ENCODE peak calls at places on chromosomes 4 and X, in six cellular contexts. V is SK-N-SH, B is GM12878, N is HepG2, R is K562, A is H1. I is an unnamed sample.

GRCh38 chrX:1466971-1467561 is 14.4 kb upstream of the ASMTL start:
- DNase-seq in N (no peak), V (no peak), B (no peak), R (no peak), A (peak; percentile 41), I (peak; percentile 51)

GRCh38 chrX:52870041-52870440 is 2.2 kb upstream of the XAGE3 start:
- DNase-seq in A (no peak), N (no peak), B (no peak), R (no peak), V (no peak), I (no peak)

GRCh38 chr4:1683371-1683902 is 676 bp downstream of the FAM53A start:
- DNase-seq in B (no peak), V (no peak), A (no peak), N (no peak), R (no peak), I (no peak)

GRCh38 chr4:10123227-10124101 is 6.9 kb upstream of the WDR1 start:
- DNase-seq in B (no peak), V (peak; percentile 34), R (no peak), A (peak; percentile 56), N (peak; percentile 86), I (no peak)

GRCh38 chr4:85039526-85039925 is 73.0 kb upstream of the WDFY3 start:
- DNase-seq in V (no peak), A (no peak), R (no peak), N (no peak), B (no peak), I (no peak)

GRCh38 chrX:43664258-43664657 is 8.2 kb downstream of the MAOA start:
- DNase-seq in A (no peak), V (no peak), N (no peak), B (no peak), R (no peak), I (no peak)

GRCh38 chr4:10089346-10089745 is 27.3 kb downstream of the WDR1 start:
- DNase-seq in A (no peak), V (no peak), N (peak; percentile 7), R (no peak), B (no peak), I (no peak)

GRCh38 chr4:5758741-5759140 is 47.7 kb downstream of the EVC start:
- DNase-seq in R (no peak), A (no peak), V (no peak), B (peak; percentile 37), N (no peak), I (no peak)

DNA sequence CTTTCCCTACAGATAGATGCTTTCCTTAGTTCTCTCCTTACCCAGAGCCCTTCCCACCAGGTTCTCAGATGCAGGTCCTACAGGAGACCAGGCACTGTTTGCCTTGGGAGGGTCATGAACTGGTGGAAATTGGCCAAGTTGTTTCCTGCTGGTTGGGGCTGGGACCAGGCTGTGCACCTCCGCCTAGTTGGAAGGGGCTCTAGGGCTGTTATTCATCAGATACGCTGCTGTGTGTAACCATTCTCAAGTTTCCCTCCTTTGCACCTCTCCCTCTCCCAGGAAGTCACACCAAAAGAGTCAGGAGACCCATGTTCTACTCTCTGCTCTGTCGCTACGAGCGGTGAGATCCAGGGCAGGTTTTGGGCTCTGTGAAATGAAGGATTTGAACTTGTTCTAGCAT is 11.9 kb upstream of the VSIG1 start:
- DNase-seq in A (no peak), N (no peak), R (no peak), B (no peak), V (no peak), I (no peak)
- H3K27ac ChIP-seq in A (no peak overlapping the region), N (no peak overlapping the region), R (no peak overlapping the region), B (no peak overlapping the region), V (no peak overlapping the region), I (no peak overlapping the region)

DNA sequence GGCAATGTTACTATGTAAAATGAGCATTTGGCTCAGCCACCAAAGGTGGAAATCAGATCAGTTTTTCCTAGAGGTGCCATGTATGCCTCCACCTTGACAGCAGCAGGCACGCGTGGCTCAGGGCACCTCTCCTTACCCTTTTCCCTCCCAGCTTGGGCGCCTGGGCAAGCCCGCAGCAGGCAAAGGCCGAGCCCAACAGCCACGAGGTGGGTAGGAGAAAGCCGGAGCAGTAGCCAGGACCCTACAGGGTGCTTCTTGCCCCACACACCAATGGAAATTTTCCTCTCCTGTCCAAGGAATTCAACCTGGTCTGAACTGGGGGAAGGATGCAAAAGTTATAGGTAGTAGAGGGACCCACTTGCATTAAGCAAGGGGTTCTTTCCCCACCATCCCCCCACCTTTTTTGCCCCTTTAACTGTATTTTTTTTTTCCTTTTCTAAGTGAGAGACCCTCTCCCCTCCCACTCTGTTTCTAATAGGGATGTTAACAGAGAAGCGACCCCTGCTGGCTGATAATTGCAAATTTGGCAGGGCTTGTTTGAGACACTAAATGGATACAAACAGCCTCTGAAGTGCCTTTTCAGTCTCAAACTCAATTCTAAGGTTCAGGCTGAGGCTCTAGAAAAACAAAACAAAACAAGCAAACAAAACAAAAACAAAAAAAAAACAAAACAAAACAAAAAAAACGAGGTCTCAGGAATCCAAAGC is 895.1 kb downstream of the PCDH18 start:
- DNase-seq in B (no peak), V (peak; percentile 22), R (peak; percentile 19), A (peak; percentile 73), N (peak; percentile 28), I (no peak)
- TF ChIP-seq CTCF in B (peak; percentile 45), V (peak; percentile 69), R (peak; percentile 29), A (peak; percentile 48), N (peak; percentile 43), I (peak; percentile 7)

GRCh38 chr4:77538574-77539157 is 67.0 kb upstream of the CXCL13 start:
- DNase-seq in V (no peak), A (no peak), R (no peak), N (peak; percentile 12), B (no peak), I (no peak)
- TF ChIP-seq GABPA in V (no peak), A (no peak), R (no peak), N (no peak), B (no peak), I (no peak)

DNA sequence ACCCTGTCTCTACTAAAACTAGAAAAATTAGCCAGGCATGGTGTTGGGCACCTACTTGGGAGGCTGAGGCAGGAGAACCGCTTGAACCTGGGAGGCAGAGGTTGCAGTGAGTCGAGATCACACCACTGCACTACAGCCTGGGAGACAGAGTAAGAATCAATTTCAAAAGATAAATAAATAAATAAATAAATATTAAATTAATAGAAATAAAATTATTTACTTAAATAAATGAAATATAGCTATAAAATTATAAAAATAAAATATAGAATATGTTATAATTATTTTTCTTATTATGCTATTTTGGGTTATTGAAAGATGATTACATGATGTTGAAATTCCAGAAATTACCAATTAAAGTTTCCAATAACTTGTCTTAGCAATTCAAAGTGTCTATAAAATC is 1029.8 kb upstream of the AGA start:
- DNase-seq in V (no peak), R (no peak), A (no peak), N (no peak), B (no peak), I (no peak)
- H3K27ac ChIP-seq in V (no peak overlapping the region), R (no peak overlapping the region), A (no peak overlapping the region), N (no peak overlapping the region), B (no peak overlapping the region), I (no peak overlapping the region)

I was measured in HL-60.